ENCODE peak calls at places on chromosome 15, in five cellular contexts. One of them, this sample, is unnamed.

GRCh38 chr15:94532226-94532625 is 300.9 kb downstream of the MCTP2 start:
- DNase-seq in iris pigment epithelial cell: no peak
- DNase-seq in astrocyte: no peak
- DNase-seq in hepatic stellate cell: no peak
- DNase-seq in activated CD8-positive, alpha-beta T cell treated with anti-CD3 and anti-CD28 coated beads for 36 hours: no peak
- DNase-seq in this sample: no peak

GRCh38 chr15:64975390-64975789 is 14.3 kb downstream of the SPG21 start:
- DNase-seq in iris pigment epithelial cell: peak
- DNase-seq in astrocyte: peak
- DNase-seq in hepatic stellate cell: no peak
- DNase-seq in activated CD8-positive, alpha-beta T cell treated with anti-CD3 and anti-CD28 coated beads for 36 hours: no peak
- DNase-seq in this sample: no peak

GRCh38 chr15:58475573-58476524 is 44.1 kb downstream of the LIPC start:
- DNase-seq in iris pigment epithelial cell: peak
- DNase-seq in astrocyte: peak
- DNase-seq in hepatic stellate cell: no peak
- DNase-seq in activated CD8-positive, alpha-beta T cell treated with anti-CD3 and anti-CD28 coated beads for 36 hours: no peak
- DNase-seq in this sample: no peak

GRCh38 chr15:28252831-28253230 is 69.1 kb downstream of the HERC2 start:
- DNase-seq in iris pigment epithelial cell: no peak
- DNase-seq in astrocyte: no peak
- DNase-seq in hepatic stellate cell: no peak
- DNase-seq in activated CD8-positive, alpha-beta T cell treated with anti-CD3 and anti-CD28 coated beads for 36 hours: no peak
- DNase-seq in this sample: no peak

GRCh38 chr15:90037961-90038633 is 37.0 kb downstream of the ZNF710 start:
- DNase-seq in iris pigment epithelial cell: peak
- DNase-seq in astrocyte: peak
- DNase-seq in hepatic stellate cell: peak
- DNase-seq in activated CD8-positive, alpha-beta T cell treated with anti-CD3 and anti-CD28 coated beads for 36 hours: peak
- DNase-seq in this sample: peak

GRCh38 chr15:70113304-70113700 is 15.6 kb upstream of the TLE3 start:
- DNase-seq in iris pigment epithelial cell: no peak
- DNase-seq in astrocyte: no peak
- DNase-seq in hepatic stellate cell: no peak
- DNase-seq in activated CD8-positive, alpha-beta T cell treated with anti-CD3 and anti-CD28 coated beads for 36 hours: no peak
- DNase-seq in this sample: no peak

GRCh38 chr15:66679657-66680108 is 22.4 kb upstream of the SMAD6 start:
- DNase-seq in iris pigment epithelial cell: peak
- DNase-seq in astrocyte: no peak
- DNase-seq in hepatic stellate cell: peak
- DNase-seq in activated CD8-positive, alpha-beta T cell treated with anti-CD3 and anti-CD28 coated beads for 36 hours: no peak
- DNase-seq in this sample: no peak

GRCh38 chr15:77786956-77787355 is 154.2 kb upstream of the LINGO1 start:
- DNase-seq in iris pigment epithelial cell: no peak
- DNase-seq in astrocyte: no peak
- DNase-seq in hepatic stellate cell: no peak
- DNase-seq in activated CD8-positive, alpha-beta T cell treated with anti-CD3 and anti-CD28 coated beads for 36 hours: no peak
- DNase-seq in this sample: no peak

GRCh38 chr15:29926083-29926388 is 103.8 kb upstream of the TJP1 start:
- DNase-seq in iris pigment epithelial cell: no peak
- DNase-seq in astrocyte: no peak
- DNase-seq in hepatic stellate cell: no peak
- DNase-seq in activated CD8-positive, alpha-beta T cell treated with anti-CD3 and anti-CD28 coated beads for 36 hours: no peak
- DNase-seq in this sample: no peak

GRCh38 chr15:41331281-41331680 is 1.1 kb downstream of the OIP5 start:
- DNase-seq in iris pigment epithelial cell: no peak
- DNase-seq in astrocyte: no peak
- DNase-seq in hepatic stellate cell: no peak
- DNase-seq in activated CD8-positive, alpha-beta T cell treated with anti-CD3 and anti-CD28 coated beads for 36 hours: no peak
- DNase-seq in this sample: no peak

GRCh38 chr15:90191795-90192494 is 9.2 kb upstream of the SEMA4B start:
- DNase-seq in iris pigment epithelial cell: peak
- DNase-seq in astrocyte: no peak
- DNase-seq in hepatic stellate cell: no peak
- DNase-seq in activated CD8-positive, alpha-beta T cell treated with anti-CD3 and anti-CD28 coated beads for 36 hours: peak
- DNase-seq in this sample: peak

GRCh38 chr15:92574161-92574560 is 81.4 kb downstream of the FAM174B start:
- DNase-seq in iris pigment epithelial cell: no peak
- DNase-seq in astrocyte: no peak
- DNase-seq in hepatic stellate cell: no peak
- DNase-seq in activated CD8-positive, alpha-beta T cell treated with anti-CD3 and anti-CD28 coated beads for 36 hours: no peak
- DNase-seq in this sample: no peak

GRCh38 chr15:80567721-80568157 is 127.4 kb upstream of the ABHD17C start:
- DNase-seq in iris pigment epithelial cell: peak
- DNase-seq in astrocyte: peak
- DNase-seq in hepatic stellate cell: peak
- DNase-seq in activated CD8-positive, alpha-beta T cell treated with anti-CD3 and anti-CD28 coated beads for 36 hours: peak
- DNase-seq in this sample: peak

GRCh38 chr15:56228854-56229253 is 14.8 kb downstream of the RFX7 start:
- DNase-seq in iris pigment epithelial cell: no peak
- DNase-seq in astrocyte: no peak
- DNase-seq in hepatic stellate cell: no peak
- DNase-seq in activated CD8-positive, alpha-beta T cell treated with anti-CD3 and anti-CD28 coated beads for 36 hours: no peak
- DNase-seq in this sample: no peak

GRCh38 chr15:40958723-40959122 is 5.5 kb downstream of the CHAC1 start:
- DNase-seq in iris pigment epithelial cell: no peak
- DNase-seq in astrocyte: no peak
- DNase-seq in hepatic stellate cell: no peak
- DNase-seq in activated CD8-positive, alpha-beta T cell treated with anti-CD3 and anti-CD28 coated beads for 36 hours: no peak
- DNase-seq in this sample: no peak

GRCh38 chr15:57133127-57133968 is 214.9 kb downstream of the TCF12 start:
- DNase-seq in iris pigment epithelial cell: peak
- DNase-seq in astrocyte: peak
- DNase-seq in hepatic stellate cell: no peak
- DNase-seq in activated CD8-positive, alpha-beta T cell treated with anti-CD3 and anti-CD28 coated beads for 36 hours: peak
- DNase-seq in this sample: peak

GRCh38 chr15:75713338-75713895 is 769 bp upstream of the CSPG4 start:
- DNase-seq in iris pigment epithelial cell: no peak
- DNase-seq in astrocyte: no peak
- DNase-seq in hepatic stellate cell: no peak
- DNase-seq in activated CD8-positive, alpha-beta T cell treated with anti-CD3 and anti-CD28 coated beads for 36 hours: no peak
- DNase-seq in this sample: no peak

GRCh38 chr15:33720952-33721351 is 247.3 kb upstream of the CHRM5 start:
- DNase-seq in iris pigment epithelial cell: peak
- DNase-seq in astrocyte: peak
- DNase-seq in hepatic stellate cell: peak
- DNase-seq in activated CD8-positive, alpha-beta T cell treated with anti-CD3 and anti-CD28 coated beads for 36 hours: no peak
- DNase-seq in this sample: no peak

GRCh38 chr15:98620020-98620419 is 28.3 kb upstream of the IGF1R start:
- DNase-seq in iris pigment epithelial cell: no peak
- DNase-seq in astrocyte: no peak
- DNase-seq in hepatic stellate cell: no peak
- DNase-seq in activated CD8-positive, alpha-beta T cell treated with anti-CD3 and anti-CD28 coated beads for 36 hours: no peak
- DNase-seq in this sample: no peak

GRCh38 chr15:87623832-87624231 is 632.7 kb downstream of the NTRK3 start:
- DNase-seq in iris pigment epithelial cell: no peak
- DNase-seq in astrocyte: no peak
- DNase-seq in hepatic stellate cell: no peak
- DNase-seq in activated CD8-positive, alpha-beta T cell treated with anti-CD3 and anti-CD28 coated beads for 36 hours: peak
- DNase-seq in this sample: peak

GRCh38 chr15:59571606-59572005 is 40.0 kb upstream of the GCNT3 start:
- DNase-seq in iris pigment epithelial cell: no peak
- DNase-seq in astrocyte: no peak
- DNase-seq in hepatic stellate cell: no peak
- DNase-seq in activated CD8-positive, alpha-beta T cell treated with anti-CD3 and anti-CD28 coated beads for 36 hours: no peak
- DNase-seq in this sample: no peak

GRCh38 chr15:64754663-64755426 is 20.5 kb downstream of the RBPMS2 start:
- DNase-seq in iris pigment epithelial cell: no peak
- DNase-seq in astrocyte: no peak
- DNase-seq in hepatic stellate cell: no peak
- DNase-seq in activated CD8-positive, alpha-beta T cell treated with anti-CD3 and anti-CD28 coated beads for 36 hours: no peak
- DNase-seq in this sample: no peak